ENCODE peak calls at places on chromosomes 5 and 9, in six cellular contexts. L is HCT116, Q is K562, O is H1, H is GM12878, U is HepG2. P is an unnamed sample.

GRCh38 chr5:180130291-180130869 is 58.8 kb upstream of the RNF130 start:
- DNase-seq in L (no peak), Q (no peak), O (peak), H (no peak), U (no peak), P (no peak)

GRCh38 chr9:129166962-129167557 is 11.0 kb downstream of the IER5L start:
- DNase-seq in L (peak), Q (peak), O (no peak), H (no peak), U (peak), P (no peak)

GRCh38 chr5:74950836-74951515 is 84.8 kb upstream of the FAM169A start:
- DNase-seq in L (no peak), Q (no peak), O (no peak), H (no peak), U (no peak), P (no peak)

GRCh38 chr5:131974956-131975726 is 29.7 kb upstream of the MEIKIN start:
- DNase-seq in L (no peak), Q (no peak), O (peak), H (no peak), U (no peak), P (no peak)

GRCh38 chr5:35813456-35813855 is 43.2 kb upstream of the IL7R start:
- DNase-seq in L (no peak), Q (no peak), O (no peak), H (no peak), U (no peak), P (no peak)

GRCh38 chr9:134894136-134894860 is 13.7 kb downstream of the FCN2 start:
- DNase-seq in L (no peak), Q (no peak), O (no peak), H (no peak), U (no peak), P (no peak)

GRCh38 chr5:102778478-102778877 is 23.4 kb downstream of the PAM start:
- DNase-seq in L (no peak), Q (no peak), O (no peak), H (no peak), U (no peak), P (no peak)

GRCh38 chr5:169974121-169974770 is 6.0 kb downstream of the INSYN2B start:
- DNase-seq in L (no peak), Q (no peak), O (no peak), H (no peak), U (no peak), P (no peak)

GRCh38 chr5:135593141-135593540 is 14.3 kb upstream of the CXCL14 start:
- DNase-seq in L (no peak), Q (no peak), O (no peak), H (no peak), U (no peak), P (no peak)

GRCh38 chr9:109476781-109477268 is 21.3 kb downstream of the PTPN3 start:
- DNase-seq in L (no peak), Q (no peak), O (no peak), H (no peak), U (peak), P (no peak)

GRCh38 chr5:29054282-29054681 is 2015.9 kb upstream of the CDH9 start:
- DNase-seq in L (no peak), Q (no peak), O (no peak), H (no peak), U (no peak), P (no peak)

GRCh38 chr5:95842955-95843544 is 20.5 kb upstream of the GLRX start:
- DNase-seq in L (no peak), Q (peak), O (no peak), H (no peak), U (peak), P (no peak)

GRCh38 chr9:133614678-133615077 is 5.5 kb upstream of the FAM163B start:
- DNase-seq in L (no peak), Q (no peak), O (no peak), H (no peak), U (no peak), P (no peak)

GRCh38 chr9:32423371-32423770 is 38.9 kb downstream of the ACO1 start:
- DNase-seq in L (no peak), Q (no peak), O (no peak), H (no peak), U (no peak), P (no peak)

GRCh38 chr5:33441241-33441844 is 578 bp downstream of the TARS1 start:
- DNase-seq in L (peak), Q (peak), O (no peak), H (peak), U (peak), P (no peak)

GRCh38 chr9:126720661-126721530 is 83.9 kb upstream of the ZBTB43 start:
- DNase-seq in L (no peak), Q (no peak), O (peak), H (no peak), U (no peak), P (no peak)

GRCh38 chr5:157294692-157295091 is 28.8 kb downstream of the CYFIP2 start:
- DNase-seq in L (no peak), Q (no peak), O (no peak), H (no peak), U (no peak), P (no peak)

GRCh38 chr9:12703996-12704395 is 10.8 kb downstream of the TYRP1 start:
- DNase-seq in L (no peak), Q (no peak), O (no peak), H (no peak), U (no peak), P (no peak)

GRCh38 chr5:113212244-113212920 is 222.4 kb downstream of the TSSK1B start:
- DNase-seq in L (no peak), Q (no peak), O (no peak), H (no peak), U (no peak), P (no peak)

GRCh38 chr9:76472925-76473324 is 13.9 kb downstream of the GCNT1 start:
- DNase-seq in L (no peak), Q (no peak), O (no peak), H (no peak), U (no peak), P (no peak)

GRCh38 chr9:136254381-136255165 is 9.0 kb upstream of the QSOX2 start:
- DNase-seq in L (no peak), Q (peak), O (no peak), H (no peak), U (no peak), P (no peak)

GRCh38 chr9:124133752-124134151 is 122.2 kb downstream of the LHX2 start:
- DNase-seq in L (no peak), Q (no peak), O (no peak), H (no peak), U (peak), P (no peak)

GRCh38 chr5:76367623-76368366 is 35.3 kb upstream of the IQGAP2 start:
- DNase-seq in L (no peak), Q (peak), O (no peak), H (peak), U (no peak), P (no peak)

GRCh38 chr9:95373765-95374435 is 56.4 kb upstream of the FANCC start:
- DNase-seq in L (no peak), Q (no peak), O (no peak), H (no peak), U (no peak), P (no peak)

GRCh38 chr5:13348568-13348967 is 595.9 kb downstream of the DNAH5 start:
- DNase-seq in L (no peak), Q (no peak), O (no peak), H (no peak), U (no peak), P (no peak)

GRCh38 chr5:180811012-180811622 is 8.5 kb upstream of the MGAT1 start:
- DNase-seq in L (no peak), Q (no peak), O (no peak), H (no peak), U (no peak), P (no peak)

GRCh38 chr5:81183811-81184748 is 49.0 kb upstream of the CKMT2 start:
- DNase-seq in L (no peak), Q (no peak), O (no peak), H (no peak), U (no peak), P (no peak)

GRCh38 chr9:125142560-125143376 is 560 bp downstream of the SCAI start:
- DNase-seq in L (no peak), Q (no peak), O (peak), H (no peak), U (no peak), P (peak)

GRCh38 chr5:56637321-56637920 is 177.9 kb upstream of the MAP3K1 start:
- DNase-seq in L (no peak), Q (no peak), O (no peak), H (no peak), U (peak), P (no peak)

GRCh38 chr5:172871561-172871960 is 37.5 kb downstream of the ERGIC1 start:
- DNase-seq in L (no peak), Q (no peak), O (no peak), H (no peak), U (no peak), P (no peak)

GRCh38 chr5:172873513-172873912 is 39.5 kb downstream of the ERGIC1 start:
- DNase-seq in L (no peak), Q (no peak), O (no peak), H (no peak), U (no peak), P (no peak)

GRCh38 chr5:172871982-172872381 is 37.9 kb downstream of the ERGIC1 start:
- DNase-seq in L (no peak), Q (no peak), O (no peak), H (no peak), U (no peak), P (no peak)

GRCh38 chr5:172874647-172875371 is 40.8 kb downstream of the ERGIC1 start:
- DNase-seq in L (no peak), Q (no peak), O (no peak), H (no peak), U (no peak), P (no peak)

GRCh38 chr5:172872997-172873491 is 39.0 kb downstream of the ERGIC1 start:
- DNase-seq in L (no peak), Q (no peak), O (no peak), H (no peak), U (no peak), P (no peak)
- TF ChIP-seq ZNF274 in L (no peak), Q (no peak), O (no peak), H (no peak), U (no peak), P (no peak)

GRCh38 chr9:113600871-113601545 is 137.5 kb downstream of the RGS3 start:
- DNase-seq in L (no peak), Q (no peak), O (no peak), H (no peak), U (no peak), P (no peak)

GRCh38 chr9:113604393-113604792 is 140.9 kb downstream of the RGS3 start:
- DNase-seq in L (no peak), Q (no peak), O (no peak), H (no peak), U (no peak), P (no peak)

GRCh38 chr9:113603773-113604172 is 140.2 kb downstream of the RGS3 start:
- DNase-seq in L (no peak), Q (no peak), O (no peak), H (no peak), U (no peak), P (no peak)

GRCh38 chr9:113600477-113600851 is 136.9 kb downstream of the RGS3 start:
- DNase-seq in L (no peak), Q (no peak), O (no peak), H (no peak), U (no peak), P (no peak)

DNA sequence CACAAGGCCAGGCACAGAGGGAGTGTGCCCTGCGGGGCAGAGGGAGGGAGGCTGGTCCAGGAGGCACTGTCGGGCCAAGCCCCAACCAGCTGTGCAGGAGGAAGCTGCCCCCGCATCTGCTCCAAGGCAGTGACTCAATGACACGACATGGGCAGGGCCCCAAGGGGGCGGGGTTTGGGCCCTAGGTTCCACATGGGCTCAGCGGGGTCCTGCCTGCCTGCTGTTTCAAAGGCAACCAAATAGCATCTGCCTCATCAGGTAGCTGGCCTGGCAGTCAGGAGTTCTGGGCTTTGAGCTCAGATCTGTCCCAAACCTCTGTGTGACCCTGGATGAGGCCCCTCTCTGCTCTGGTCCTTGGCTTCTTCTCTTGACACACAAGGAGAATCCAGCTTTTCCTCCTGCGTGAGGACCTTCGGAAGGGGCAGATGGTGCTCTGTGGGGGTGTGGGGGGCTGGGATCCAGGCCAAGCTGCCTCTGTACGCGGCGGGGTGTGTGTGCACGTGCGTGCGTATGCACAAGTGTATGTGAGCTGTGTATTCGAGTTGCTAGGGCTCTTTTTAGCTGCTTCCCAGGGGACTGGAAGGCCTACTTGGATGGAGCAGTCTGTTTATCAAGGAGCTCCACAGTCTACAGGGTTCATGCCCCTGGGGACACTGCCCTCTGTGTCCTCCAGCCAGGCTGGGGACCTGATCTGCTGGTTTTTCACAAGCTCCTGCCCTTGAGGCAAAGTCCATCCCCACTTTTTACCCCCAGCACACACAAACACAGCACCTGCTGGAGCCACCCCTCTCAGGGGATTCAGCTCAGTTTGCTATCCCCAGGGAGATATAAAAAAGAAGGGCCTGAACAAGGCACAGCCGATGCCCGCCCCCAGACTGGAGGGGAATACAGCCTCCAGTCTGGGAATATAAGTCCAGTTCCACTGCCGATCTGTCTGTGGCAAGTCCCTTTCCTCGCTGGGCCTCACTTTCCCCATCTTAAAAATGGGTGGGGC is 138.9 kb downstream of the RGS3 start:
- DNase-seq in L (peak), Q (peak), O (peak), H (no peak), U (peak), P (no peak)
- TF ChIP-seq ZNF274 in L (no peak), Q (no peak), O (no peak), H (no peak), U (no peak), P (no peak)

GRCh38 chr5:82418608-82418950 is 140.4 kb upstream of the RPS23 start:
- DNase-seq in L (no peak), Q (no peak), O (no peak), H (no peak), U (no peak), P (no peak)

GRCh38 chr5:82416506-82416905 is 138.4 kb upstream of the RPS23 start:
- DNase-seq in L (no peak), Q (no peak), O (no peak), H (no peak), U (no peak), P (no peak)

GRCh38 chr5:82417776-82418607 is 139.8 kb upstream of the RPS23 start:
- DNase-seq in L (no peak), Q (no peak), O (no peak), H (no peak), U (no peak), P (no peak)

GRCh38 chr5:82414043-82414393 is 135.9 kb upstream of the RPS23 start:
- DNase-seq in L (no peak), Q (no peak), O (no peak), H (no peak), U (no peak), P (no peak)

DNA sequence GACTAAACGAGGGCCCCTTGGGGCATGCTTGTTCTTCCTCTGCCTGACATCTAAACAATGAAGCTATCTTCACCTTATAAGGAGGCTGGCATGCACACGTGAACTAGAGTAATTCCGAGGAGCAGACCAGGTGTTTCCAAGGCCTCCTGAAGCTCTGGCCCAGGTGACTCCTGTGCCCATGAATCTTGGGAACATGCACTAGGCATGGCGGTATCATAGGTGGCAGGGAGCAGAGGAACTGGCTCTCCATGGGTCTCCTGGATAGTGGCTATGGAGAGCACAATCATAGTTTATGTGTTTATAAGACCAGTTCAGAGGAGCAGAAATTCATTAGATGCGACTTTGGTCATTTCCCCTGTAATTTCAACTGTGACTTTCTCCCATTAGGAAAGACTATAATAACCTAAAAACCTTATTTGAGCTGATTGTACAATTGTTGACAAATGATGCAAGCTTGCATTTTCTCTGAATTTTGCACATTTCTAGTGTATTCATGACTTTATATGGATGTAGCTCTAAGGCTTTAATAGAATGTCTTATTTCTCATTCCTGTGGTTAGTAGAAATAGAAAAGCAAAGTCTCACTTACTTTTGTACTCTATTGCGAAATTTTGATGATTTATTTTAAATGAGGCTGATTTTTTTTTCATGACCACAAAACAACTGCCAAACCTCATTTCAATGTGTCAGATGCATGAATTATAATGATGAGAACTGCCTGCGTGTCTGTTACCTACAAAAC is 135.3 kb upstream of the RPS23 start:
- DNase-seq in L (no peak), Q (no peak), O (no peak), H (no peak), U (no peak), P (no peak)
- TF ChIP-seq ZNF274 in L (no peak), Q (no peak), O (no peak), H (no peak), U (no peak), P (no peak)

DNA sequence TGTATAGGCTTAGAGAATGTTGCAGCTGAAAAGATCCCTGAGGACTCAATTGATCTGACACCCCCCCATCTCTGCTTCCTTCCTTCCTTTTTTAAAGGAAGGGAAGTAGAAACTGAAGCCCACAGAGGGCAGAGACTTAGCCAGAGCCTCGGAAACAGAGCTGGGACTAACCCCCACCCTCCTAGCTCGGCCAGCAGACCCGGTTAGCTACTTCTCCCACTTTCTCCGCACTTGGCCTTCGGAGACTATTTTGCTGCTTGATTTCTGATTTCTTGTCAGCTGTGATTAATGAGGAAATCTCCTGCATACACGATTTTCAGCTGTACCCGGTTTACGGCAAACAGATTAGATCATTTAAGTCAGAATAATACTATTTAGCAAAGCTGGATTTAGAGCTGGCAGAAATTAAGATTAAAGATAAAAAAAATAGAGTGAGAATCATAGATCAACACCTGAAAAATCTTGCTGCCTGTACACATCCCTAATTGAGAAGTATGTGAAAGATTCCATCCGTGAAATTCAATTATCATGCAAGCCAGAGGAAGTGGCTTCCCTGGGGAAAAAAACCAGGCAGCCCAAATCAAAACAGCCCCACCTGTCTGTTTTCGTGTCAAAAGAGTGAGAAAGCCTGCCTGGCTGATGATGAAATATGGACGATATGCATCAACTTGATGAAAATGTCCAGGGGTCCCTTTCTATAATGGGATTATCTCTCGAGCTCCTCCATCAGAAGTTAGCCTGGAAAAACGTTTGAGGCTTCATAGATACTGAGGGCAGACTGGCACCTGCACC is 159.5 kb upstream of the SHB start:
- DNase-seq in L (no peak), Q (no peak), O (no peak), H (no peak), U (no peak), P (no peak)
- TF ChIP-seq ZNF274 in L (no peak), Q (no peak), O (no peak), H (no peak), U (no peak), P (no peak)

DNA sequence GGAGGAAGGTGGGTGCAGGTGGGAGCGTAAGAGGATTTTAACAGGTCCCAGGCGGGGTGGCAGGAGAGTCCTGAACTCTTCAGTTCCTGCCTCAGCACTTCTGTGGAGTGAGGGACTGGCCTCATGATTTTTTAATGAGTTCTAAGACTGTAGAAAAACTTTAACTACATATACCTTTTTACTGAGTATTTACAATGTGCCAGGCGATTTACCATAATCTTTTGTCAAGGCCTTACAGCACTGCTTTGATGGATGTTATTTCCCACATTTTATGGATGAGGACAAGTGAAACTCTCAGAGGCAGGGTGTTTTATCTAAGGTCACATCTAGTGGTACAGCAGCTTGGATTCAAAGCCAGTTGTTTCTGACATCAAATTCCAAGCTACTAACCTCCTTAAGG is 99.5 kb downstream of the PJA2 start:
- DNase-seq in L (no peak), Q (no peak), O (no peak), H (no peak), U (no peak), P (no peak)
- TF ChIP-seq ZNF274 in L (no peak), Q (no peak), O (no peak), H (no peak), U (no peak), P (no peak)